ENCODE peak calls at places on chromosomes 13 and 19, in five cellular contexts. N is SK-N-SH, E is HepG2, V is GM12878, Y is K562. A is an unnamed sample.

GRCh38 chr19:7552781-7553180 is 17.3 kb downstream of the PNPLA6 start:
- DNase-seq in N (peak; percentile 15), E (no peak), V (no peak), Y (no peak), A (no peak)

GRCh38 chr13:47036291-47037008 is 139.6 kb upstream of the HTR2A start:
- DNase-seq in N (no peak), E (no peak), V (peak; percentile 64), Y (no peak), A (no peak)

GRCh38 chr13:24511019-24511823 is 1.4 kb downstream of the PARP4 start:
- DNase-seq in N (peak; percentile 32), E (peak; percentile 26), V (peak; percentile 63), Y (peak; percentile 56), A (peak; percentile 65)

GRCh38 chr13:75251188-75251587 is 230.8 kb downstream of the TBC1D4 start:
- DNase-seq in N (no peak), E (no peak), V (no peak), Y (no peak), A (no peak)

GRCh38 chr19:30711296-30711695 is 339.1 kb downstream of the ZNF536 start:
- DNase-seq in N (peak; percentile 26), E (no peak), V (no peak), Y (no peak), A (no peak)

GRCh38 chr19:42074513-42075363 is 1.2 kb upstream of the ZNF574 start:
- DNase-seq in N (peak; percentile 59), E (no peak), V (no peak), Y (peak; percentile 75), A (no peak)

GRCh38 chr13:97506511-97506910 is 72.5 kb downstream of the RAP2A start:
- DNase-seq in N (no peak), E (no peak), V (no peak), Y (no peak), A (no peak)

GRCh38 chr13:32075150-32075851 is 43.7 kb downstream of the FRY start:
- DNase-seq in N (no peak), E (peak; percentile 80), V (no peak), Y (no peak), A (no peak)

GRCh38 chr19:18205180-18205915 is 1.5 kb upstream of the RAB3A start:
- DNase-seq in N (peak; percentile 77), E (no peak), V (no peak), Y (peak; percentile 87), A (no peak)

GRCh38 chr19:14439014-14439413 is 5.9 kb downstream of the PKN1 start:
- DNase-seq in N (no peak), E (no peak), V (no peak), Y (no peak), A (no peak)

GRCh38 chr19:3073159-3073563 is 10.9 kb upstream of the TLE5 start:
- DNase-seq in N (peak; percentile 75), E (peak; percentile 71), V (no peak), Y (peak; percentile 91), A (peak; percentile 81)

GRCh38 chr13:35760678-35761308 is 284.3 kb upstream of the MAB21L1 start:
- DNase-seq in N (no peak), E (no peak), V (no peak), Y (no peak), A (no peak)

GRCh38 chr13:43046259-43046658 is 22.9 kb downstream of the DNAJC15 start:
- DNase-seq in N (no peak), E (no peak), V (no peak), Y (no peak), A (no peak)

GRCh38 chr19:4660181-4660791 is 9.9 kb downstream of the MYDGF start:
- DNase-seq in N (no peak), E (peak; percentile 42), V (no peak), Y (peak; percentile 77), A (no peak)

GRCh38 chr19:10092648-10093294 is 6.7 kb downstream of the SHFL start:
- DNase-seq in N (no peak), E (no peak), V (no peak), Y (no peak), A (no peak)

GRCh38 chr19:16017138-16017490 is 59.2 kb upstream of the TPM4 start:
- DNase-seq in N (peak; percentile 7), E (no peak), V (no peak), Y (no peak), A (no peak)

GRCh38 chr19:16014923-16015804 is 61.1 kb upstream of the TPM4 start:
- DNase-seq in N (peak; percentile 4), E (no peak), V (no peak), Y (no peak), A (no peak)

GRCh38 chr19:16015805-16016173 is 60.5 kb upstream of the TPM4 start:
- DNase-seq in N (peak; percentile 6), E (no peak), V (no peak), Y (no peak), A (no peak)

GRCh38 chr19:16018106-16018755 is 58.1 kb upstream of the TPM4 start:
- DNase-seq in N (peak; percentile 7), E (no peak), V (no peak), Y (no peak), A (no peak)

DNA sequence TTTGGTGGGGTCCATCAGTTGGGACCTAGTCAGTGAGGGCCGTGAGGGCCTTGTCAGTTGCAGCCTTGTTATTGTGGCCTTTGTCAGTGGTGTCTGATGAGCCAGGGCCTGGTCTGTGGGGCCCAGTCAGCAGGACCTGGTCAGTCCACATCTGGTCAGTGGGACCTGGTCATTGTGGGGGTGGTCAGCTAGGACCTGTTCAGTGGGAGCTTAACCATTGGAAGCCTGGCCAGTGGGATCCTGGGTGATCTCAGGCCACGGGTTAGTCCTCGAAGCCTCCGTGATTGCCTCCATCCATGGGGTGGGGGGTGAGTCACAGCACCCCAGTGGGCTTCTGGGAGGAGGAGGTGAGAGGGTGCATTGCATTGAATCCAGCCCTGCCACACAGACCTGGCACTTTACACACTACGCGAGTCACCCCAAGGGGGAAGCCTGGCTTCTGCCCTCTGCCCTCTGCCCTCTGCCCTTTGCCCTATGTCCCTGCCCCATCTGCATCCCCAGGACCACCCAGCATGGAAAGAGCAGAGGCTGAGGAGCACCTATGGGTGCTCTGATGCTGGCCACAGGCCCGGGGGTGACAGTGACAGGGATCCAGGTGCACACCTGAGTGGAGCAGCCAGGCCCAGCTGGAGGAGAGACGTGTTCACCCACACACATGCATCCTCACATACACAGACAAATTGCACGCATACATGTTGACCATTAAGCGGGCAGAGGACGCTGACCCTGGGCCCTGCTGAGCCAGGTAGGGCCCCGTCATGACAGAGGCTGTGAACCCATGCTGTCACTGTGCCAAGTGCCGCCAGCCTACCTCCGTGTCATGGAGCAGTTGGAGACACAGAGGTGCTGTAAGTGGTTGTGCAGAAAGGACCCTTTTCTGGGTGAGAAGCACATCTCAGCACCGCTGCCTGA is 59.8 kb upstream of the TPM4 start:
- DNase-seq in N (peak; percentile 10), E (no peak), V (no peak), Y (no peak), A (no peak)
- TF ChIP-seq ZBTB33 in N (no peak), E (no peak), V (no peak), Y (no peak), A (no peak)

DNA sequence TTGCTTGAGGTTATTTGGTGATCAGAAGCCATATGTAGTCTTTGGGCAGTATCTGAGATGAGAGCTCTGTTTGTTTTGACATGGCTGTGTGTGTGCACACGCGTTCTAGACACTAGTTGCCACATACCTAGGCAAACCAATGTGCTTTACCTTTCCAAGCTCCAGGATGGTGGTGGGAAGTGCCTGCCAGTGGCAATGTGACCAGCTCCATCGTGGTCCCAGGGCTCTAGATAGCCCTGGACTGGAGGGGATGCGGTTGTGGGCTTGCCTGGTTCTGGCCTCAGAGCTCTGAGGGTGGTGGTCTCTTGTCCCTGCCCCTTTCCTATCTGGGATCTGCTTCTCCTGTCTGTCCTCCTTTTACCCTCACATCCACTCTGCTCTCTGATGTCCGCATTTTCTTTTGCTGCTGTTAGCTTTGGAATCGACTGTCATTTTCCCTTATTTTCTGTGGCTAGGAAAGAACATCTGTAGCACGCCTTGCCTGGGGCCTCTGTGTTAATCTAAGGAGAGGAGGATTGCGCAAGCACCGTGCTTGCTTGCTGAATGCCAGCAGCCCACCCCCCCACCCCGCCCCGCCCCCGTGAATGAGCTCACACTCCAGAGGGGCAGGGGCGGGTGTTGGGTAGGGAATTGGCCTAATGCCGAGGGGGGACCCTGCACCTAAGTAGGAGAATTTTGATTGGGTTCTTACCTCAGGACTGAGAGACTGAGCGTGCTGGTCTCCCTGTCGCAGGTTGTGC is 89.5 kb downstream of the ARHGEF7 start:
- DNase-seq in N (peak; percentile 57), E (peak; percentile 43), V (no peak), Y (peak; percentile 19), A (no peak)
- TF ChIP-seq ZBTB33 in N (no peak), E (no peak), V (no peak), Y (no peak), A (no peak)

DNA sequence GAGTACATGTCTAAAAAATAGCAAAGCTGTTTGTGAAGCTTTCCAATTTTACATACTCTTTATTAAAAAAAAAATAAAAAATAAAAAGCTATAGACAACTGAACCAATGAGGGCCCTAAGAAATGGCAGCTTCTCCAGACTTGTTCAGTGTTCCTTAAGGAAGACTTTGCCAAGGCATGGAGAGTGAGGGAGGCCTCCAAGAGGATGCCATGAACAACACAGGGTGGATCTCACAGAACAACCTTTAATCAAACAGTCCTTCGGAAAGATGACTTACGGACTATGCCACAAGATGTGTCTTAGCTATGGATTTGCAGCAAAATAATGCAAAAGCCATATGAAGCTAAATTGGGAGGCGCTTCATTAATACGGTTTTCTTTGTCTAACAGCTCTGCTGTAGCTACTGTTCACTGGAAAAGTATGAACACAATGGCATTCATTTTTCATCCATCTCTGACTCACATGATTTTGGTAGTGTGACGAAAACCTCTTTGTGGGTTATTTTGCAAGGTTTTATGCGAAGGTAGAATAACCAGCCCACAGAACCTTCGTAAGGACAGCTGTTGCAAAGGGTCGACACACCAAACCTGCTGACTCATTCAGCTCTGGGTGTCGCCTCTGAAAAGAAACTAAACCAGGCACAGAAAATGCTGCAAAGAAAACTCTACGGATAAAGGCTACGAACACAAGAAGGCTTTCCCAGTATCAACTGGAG is 27.7 kb downstream of the EFNB2 start:
- DNase-seq in N (no peak), E (peak; percentile 1), V (no peak), Y (peak; percentile 44), A (no peak)
- TF ChIP-seq ZBTB33 in N (no peak), E (no peak), V (no peak), Y (no peak), A (no peak)

DNA sequence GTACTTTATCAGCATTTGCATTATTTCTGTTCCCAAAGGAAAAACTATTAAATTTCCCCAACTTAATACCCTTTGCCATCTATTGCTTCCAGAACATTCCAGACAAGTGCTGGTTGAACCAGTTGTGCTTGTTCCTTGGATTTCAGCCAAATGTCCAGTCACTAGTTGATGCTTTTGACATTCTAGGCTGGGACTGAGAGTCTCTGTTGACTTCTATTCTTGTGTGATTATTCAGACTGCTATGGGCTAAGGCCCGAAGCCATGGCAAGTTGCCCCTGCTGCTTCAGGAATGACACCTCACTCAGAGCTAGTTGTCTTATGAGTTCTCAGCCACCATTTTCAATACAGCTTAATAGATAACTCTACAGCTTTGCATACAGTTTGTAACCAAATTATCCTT is 458.1 kb upstream of the ARGLU1 start:
- DNase-seq in N (no peak), E (no peak), V (no peak), Y (no peak), A (no peak)
- TF ChIP-seq ZBTB33 in N (no peak), E (no peak), V (no peak), Y (no peak), A (no peak)

DNA sequence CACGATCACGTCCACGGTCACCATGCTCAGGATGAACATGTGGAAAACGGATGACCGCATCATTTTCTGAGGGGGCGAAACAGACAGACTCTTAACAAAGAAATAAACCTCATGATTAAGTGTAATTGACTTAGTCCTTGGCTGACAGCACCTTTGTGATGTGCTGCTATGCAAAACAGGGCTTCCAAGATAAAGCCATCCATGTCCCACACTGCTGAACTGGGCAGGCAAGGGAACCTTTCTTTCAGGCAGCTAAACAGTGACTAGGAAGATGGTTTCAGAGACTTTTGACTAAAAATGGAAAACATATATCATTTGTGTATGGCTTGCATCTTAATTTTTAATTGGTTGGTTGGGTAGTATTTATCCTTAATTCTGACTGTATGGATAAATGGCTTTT is 157.8 kb downstream of the NALCN start:
- DNase-seq in N (no peak), E (no peak), V (no peak), Y (no peak), A (no peak)
- TF ChIP-seq ZBTB33 in N (no peak), E (no peak), V (no peak), Y (no peak), A (no peak)

A was measured in HCT116.